ENCODE peak calls at places on chromosomes 6 and 20, in five cellular contexts. P, K, R, U and M are unnamed samples. For H3K9me3, the result is how much of the 10 kb centered on the place peaks cover.

GRCh38 chr6:170210651-170211403 is 80.1 kb downstream of the DLL1 start:
- DNase-seq in P (no peak), K (no peak), R (no peak), U (no peak), M (no peak)

GRCh38 chr20:45487231-45487635 is 17.7 kb downstream of the WFDC2 start:
- DNase-seq in P (peak), K (no peak), R (no peak), U (no peak), M (no peak)

GRCh38 chr20:12058201-12058600 is 140.5 kb downstream of the BTBD3 start:
- DNase-seq in P (no peak), K (no peak), R (no peak), U (no peak), M (no peak)

GRCh38 chr6:155154158-155154830 is 109.5 kb upstream of the CLDN20 start:
- DNase-seq in P (no peak), K (no peak), R (peak), U (no peak), M (no peak)

GRCh38 chr6:97524846-97525245 is 241.8 kb upstream of the MMS22L start:
- DNase-seq in P (no peak), K (no peak), R (no peak), U (no peak), M (no peak)

GRCh38 chr6:111798281-111798725 is 74.9 kb downstream of the FYN start:
- DNase-seq in P (no peak), K (no peak), R (no peak), U (no peak), M (no peak)

GRCh38 chr6:45522486-45522885 is 144.8 kb upstream of the SUPT3H start:
- DNase-seq in P (no peak), K (no peak), R (no peak), U (no peak), M (no peak)

GRCh38 chr20:62897666-62898065 is 28.6 kb downstream of the DIDO1 start:
- DNase-seq in P (no peak), K (no peak), R (no peak), U (no peak), M (no peak)

GRCh38 chr6:22239261-22239660 is 57.6 kb downstream of the PRL start:
- DNase-seq in P (no peak), K (no peak), R (no peak), U (no peak), M (no peak)

GRCh38 chr20:37522258-37523011 is 1.4 kb downstream of the NNAT start:
- DNase-seq in P (no peak), K (no peak), R (no peak), U (no peak), M (no peak)

GRCh38 chr6:30194797-30195690 is 18.2 kb downstream of the TRIM26 start:
- DNase-seq in P (no peak), K (no peak), R (no peak), U (no peak), M (no peak)

GRCh38 chr6:148595550-148595949 is 151.3 kb upstream of the UST start:
- DNase-seq in P (no peak), K (no peak), R (no peak), U (no peak), M (no peak)

DNA sequence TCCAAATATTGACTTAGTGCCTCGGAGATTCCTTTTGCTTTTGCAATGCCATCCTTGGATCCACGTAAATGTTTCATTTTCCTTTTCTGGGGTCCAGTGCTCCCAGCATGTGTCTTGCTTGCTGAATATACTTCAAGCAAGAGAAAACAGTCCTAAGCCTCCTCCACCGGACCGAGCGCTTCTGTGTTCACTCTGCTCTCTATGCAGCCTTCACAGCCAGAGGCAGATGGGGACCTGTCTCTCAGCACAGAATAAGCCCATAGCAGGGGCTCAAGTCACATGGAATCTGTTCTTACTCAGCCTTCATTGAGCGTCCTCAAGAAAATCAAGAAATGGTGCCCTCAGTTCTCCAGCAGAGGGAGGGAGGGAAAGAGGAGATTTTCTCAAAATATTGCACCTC is 71.4 kb downstream of the ISM1 start:
- DNase-seq in P (no peak), K (no peak), R (no peak), U (no peak), M (no peak)
- H3K27ac ChIP-seq in P (no peak), K (no peak), R (no peak), U (no peak), M (no peak)

DNA sequence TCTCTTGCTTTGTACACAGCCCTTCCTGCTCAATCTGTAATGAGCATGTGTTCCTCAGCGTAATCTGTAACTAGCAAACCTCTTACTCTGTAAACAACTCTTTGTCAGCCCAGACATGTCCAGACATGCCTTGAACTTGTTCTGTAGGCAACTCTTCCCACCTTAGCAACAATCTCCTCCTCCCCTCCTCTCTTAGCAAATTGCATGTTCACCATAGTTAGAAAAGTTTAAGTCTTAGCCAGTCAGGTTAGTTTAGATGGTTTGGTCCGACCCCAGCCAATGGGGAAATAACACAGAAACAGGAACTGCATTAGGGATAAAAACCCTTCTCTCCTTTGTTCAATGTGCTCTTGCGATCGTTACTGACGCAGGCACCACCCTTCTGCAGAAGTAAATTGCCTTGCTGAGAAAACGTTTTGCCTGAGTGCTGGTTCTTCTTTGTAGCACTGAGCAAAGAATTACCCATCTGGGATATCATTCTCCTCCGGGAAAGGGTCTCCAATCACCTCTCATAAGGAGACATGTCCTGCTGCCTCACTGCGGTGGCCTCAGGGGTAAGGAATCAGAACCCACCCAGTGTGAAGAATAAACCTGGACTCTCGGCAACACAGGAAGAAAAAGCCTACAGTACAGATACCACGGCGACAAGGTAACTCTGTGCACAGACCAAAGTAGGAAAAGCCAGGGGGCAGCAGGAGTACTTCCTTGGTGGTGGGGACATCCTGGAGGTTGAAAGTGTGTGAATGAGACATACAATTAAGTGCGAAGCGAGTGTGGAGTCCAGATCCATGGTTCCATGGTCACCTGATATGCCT is 26.2 kb downstream of the PLN start:
- DNase-seq in P (no peak), K (no peak), R (peak), U (no peak), M (no peak)
- H3K9me3 ChIP-seq in P (under half), K (under half), R (half or more), U (under half), M (under half)

DNA sequence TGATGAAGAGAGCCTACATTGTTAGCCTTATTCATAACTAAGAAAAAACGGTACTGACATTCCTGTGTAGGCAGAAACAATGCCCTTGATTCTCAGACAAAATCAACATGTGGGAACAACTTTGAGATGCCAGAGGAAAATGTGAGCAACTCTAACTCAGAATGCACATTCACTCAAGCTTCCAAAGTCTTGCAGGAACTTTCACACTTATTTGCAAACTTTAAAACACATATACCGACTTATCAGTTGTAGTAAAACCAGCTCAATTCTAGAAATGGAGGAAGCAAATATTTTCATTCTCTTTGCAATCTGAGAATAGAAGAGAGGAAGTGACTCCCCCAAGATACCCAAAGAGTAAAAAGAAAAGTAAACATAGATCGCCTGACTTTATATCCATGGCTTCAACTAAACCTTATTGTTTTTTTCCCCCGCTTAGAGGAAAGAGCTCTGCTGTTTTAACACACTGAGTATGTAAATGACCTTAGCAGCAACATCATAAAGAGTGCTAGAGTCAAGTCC is 117.6 kb downstream of the EPB41L2 start:
- DNase-seq in P (no peak), K (no peak), R (no peak), U (no peak), M (no peak)
- H3K4me3 ChIP-seq in P (no peak), K (no peak), R (no peak), U (no peak), M (no peak)

DNA sequence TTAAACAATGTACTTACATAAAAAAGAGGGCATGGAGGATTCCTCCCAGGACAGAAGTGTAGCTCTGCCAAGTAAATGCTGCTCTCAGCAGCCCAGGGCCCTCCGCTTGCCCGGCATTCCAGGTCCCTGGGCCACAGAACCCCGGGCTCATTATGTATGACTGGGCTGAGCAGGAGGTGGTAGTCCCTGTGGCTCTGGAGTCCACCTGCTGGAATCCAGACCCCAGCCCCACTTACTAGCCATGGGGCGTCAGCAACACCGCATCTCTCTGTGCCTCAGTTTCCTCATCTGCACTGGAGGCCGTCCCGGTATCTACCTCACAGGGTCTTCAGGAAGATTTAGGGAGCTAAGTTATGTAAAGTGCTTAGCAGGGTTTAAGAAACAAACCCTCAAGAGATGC is 55.4 kb downstream of the PSMG4 start:
- DNase-seq in P (no peak), K (no peak), R (no peak), U (no peak), M (no peak)
- H3K27ac ChIP-seq in P (no peak), K (no peak), R (no peak), U (no peak), M (no peak)